ENCODE peak calls at places on chromosomes 5 and 9, in nine cellular contexts. F is A549, L is endothelial cell of umbilical vein, Y is thyroid gland, P is suprapubic skin, D is GM12891, W is transverse colon, N is testis, Q is HCT116. U is an unnamed sample.

GRCh38 chr9:22457448-22457847 is 10.8 kb downstream of the DMRTA1 start:
- DNase-seq in F (no peak), L (no peak), Y (no peak), P (no peak), D (no peak), W (no peak), N (no peak), Q (no peak), U (no peak)

GRCh38 chr5:131302506-131302905 is 38.7 kb downstream of the CDC42SE2 start:
- DNase-seq in F (no peak), L (no peak), Y (no peak), P (no peak), D (no peak), W (no peak), N (no peak), Q (no peak), U (no peak)

GRCh38 chr9:72615931-72616330 is 94.5 kb downstream of the TMC1 start:
- DNase-seq in F (no peak), L (no peak), Y (no peak), P (no peak), D (no peak), W (no peak), N (no peak), Q (no peak), U (peak)

GRCh38 chr5:76716456-76717157 is 681 bp downstream of the F2R start:
- DNase-seq in F (no peak), L (peak), Y (no peak), P (no peak), D (no peak), W (no peak), N (peak), Q (no peak), U (no peak)

GRCh38 chr9:88530051-88530450 is 4.9 kb upstream of the NXNL2 start:
- DNase-seq in F (no peak), L (no peak), Y (no peak), P (no peak), D (no peak), W (no peak), N (no peak), Q (no peak), U (peak)

GRCh38 chr9:87812375-87813118 is 70.1 kb upstream of the SPATA31E1 start:
- DNase-seq in F (peak), L (peak), Y (no peak), P (no peak), D (no peak), W (no peak), N (peak), Q (no peak), U (peak)

GRCh38 chr5:5103249-5103648 is 36.9 kb upstream of the ADAMTS16 start:
- DNase-seq in F (no peak), L (no peak), Y (no peak), P (no peak), D (no peak), W (no peak), N (no peak), Q (no peak), U (no peak)

GRCh38 chr9:130186839-130187522 is 14.8 kb downstream of the NCS1 start:
- DNase-seq in F (peak), L (no peak), Y (peak), P (no peak), D (no peak), W (peak), N (no peak), Q (peak), U (peak)

GRCh38 chr5:159609359-159609758 is 279.1 kb upstream of the IL12B start:
- DNase-seq in F (no peak), L (no peak), Y (no peak), P (no peak), D (no peak), W (no peak), N (no peak), Q (no peak), U (no peak)

GRCh38 chr5:107563957-107564544 is 106.7 kb downstream of the EFNA5 start:
- DNase-seq in F (no peak), L (no peak), Y (no peak), P (no peak), D (no peak), W (no peak), N (no peak), Q (no peak), U (no peak)

GRCh38 chr9:78724896-78725295 is 428.0 kb downstream of the PSAT1 start:
- DNase-seq in F (no peak), L (no peak), Y (no peak), P (no peak), D (no peak), W (no peak), N (no peak), Q (no peak), U (no peak)

GRCh38 chr5:170161069-170161468 is 55.4 kb downstream of the FOXI1 start:
- DNase-seq in F (no peak), L (no peak), Y (no peak), P (no peak), D (no peak), W (no peak), N (no peak), Q (no peak), U (no peak)

GRCh38 chr5:68884893-68885292 is 208.9 kb upstream of the SLC30A5 start:
- DNase-seq in F (peak), L (peak), Y (no peak), P (no peak), D (no peak), W (no peak), N (no peak), Q (peak), U (no peak)

GRCh38 chr9:34956648-34957047 is 1.4 kb upstream of the PHF24 start:
- DNase-seq in F (no peak), L (no peak), Y (no peak), P (no peak), D (no peak), W (no peak), N (no peak), Q (no peak), U (no peak)

GRCh38 chr5:132427285-132428146 is 58.0 kb downstream of the SLC22A5 start:
- DNase-seq in F (no peak), L (no peak), Y (peak), P (no peak), D (no peak), W (peak), N (no peak), Q (no peak), U (no peak)

GRCh38 chr5:174020928-174021304 is 24.6 kb upstream of the NSG2 start:
- DNase-seq in F (no peak), L (no peak), Y (no peak), P (no peak), D (no peak), W (no peak), N (no peak), Q (no peak), U (no peak)

GRCh38 chr5:177469061-177469628 is 4.3 kb downstream of the DBN1 start:
- DNase-seq in F (no peak), L (no peak), Y (no peak), P (no peak), D (no peak), W (no peak), N (no peak), Q (no peak), U (no peak)

GRCh38 chr5:32388429-32389111 is 56.0 kb downstream of the ZFR start:
- DNase-seq in F (no peak), L (no peak), Y (no peak), P (no peak), D (no peak), W (no peak), N (no peak), Q (no peak), U (no peak)

GRCh38 chr5:43560128-43560527 is 3.3 kb upstream of the PAIP1 start:
- DNase-seq in F (no peak), L (no peak), Y (no peak), P (no peak), D (no peak), W (no peak), N (no peak), Q (no peak), U (no peak)

GRCh38 chr5:111582962-111583669 is 70.8 kb upstream of the STARD4 start:
- DNase-seq in F (no peak), L (no peak), Y (no peak), P (no peak), D (no peak), W (no peak), N (no peak), Q (no peak), U (no peak)

GRCh38 chr5:170681013-170681433 is 102.5 kb upstream of the GABRP start:
- DNase-seq in F (peak), L (peak), Y (peak), P (no peak), D (peak), W (no peak), N (peak), Q (no peak), U (no peak)

GRCh38 chr5:122661496-122662180 is 113.2 kb upstream of the SNX2 start:
- DNase-seq in F (no peak), L (no peak), Y (no peak), P (no peak), D (no peak), W (no peak), N (no peak), Q (no peak), U (no peak)

GRCh38 chr5:95881833-95882232 is 59.3 kb upstream of the GLRX start:
- DNase-seq in F (no peak), L (no peak), Y (no peak), P (no peak), D (no peak), W (no peak), N (no peak), Q (no peak), U (no peak)

GRCh38 chr9:28956111-28956880 is 1383.0 kb upstream of the C9orf72 start:
- DNase-seq in F (no peak), L (no peak), Y (no peak), P (no peak), D (no peak), W (no peak), N (no peak), Q (no peak), U (no peak)

GRCh38 chr5:147432323-147432722 is 77.5 kb downstream of the DPYSL3 start:
- DNase-seq in F (no peak), L (no peak), Y (no peak), P (no peak), D (no peak), W (no peak), N (no peak), Q (no peak), U (no peak)

GRCh38 chr9:113929634-113930092 is 53.6 kb downstream of the ZNF618 start:
- DNase-seq in F (no peak), L (peak), Y (no peak), P (no peak), D (no peak), W (no peak), N (no peak), Q (no peak), U (peak)

GRCh38 chr5:61813361-61813760 is 481.3 kb downstream of the ZSWIM6 start:
- DNase-seq in F (no peak), L (no peak), Y (no peak), P (no peak), D (no peak), W (no peak), N (no peak), Q (no peak), U (no peak)

GRCh38 chr5:139708434-139708849 is 60.3 kb downstream of the CXXC5 start:
- DNase-seq in F (no peak), L (no peak), Y (peak), P (no peak), D (no peak), W (no peak), N (no peak), Q (no peak), U (no peak)

GRCh38 chr9:112582371-112582770 is 95.7 kb downstream of the KIAA1958 start:
- DNase-seq in F (no peak), L (no peak), Y (no peak), P (no peak), D (no peak), W (no peak), N (no peak), Q (no peak), U (no peak)

GRCh38 chr5:94807985-94808384 is 189.5 kb downstream of the SLF1 start:
- DNase-seq in F (no peak), L (no peak), Y (no peak), P (no peak), D (no peak), W (no peak), N (no peak), Q (no peak), U (no peak)

GRCh38 chr9:133677126-133678010 is 41.2 kb downstream of the DBH start:
- DNase-seq in F (no peak), L (no peak), Y (no peak), P (no peak), D (no peak), W (no peak), N (no peak), Q (no peak), U (no peak)

GRCh38 chr5:177086918-177087706 is 397 bp downstream of the FGFR4 start:
- DNase-seq in F (peak), L (peak), Y (peak), P (no peak), D (peak), W (peak), N (no peak), Q (peak), U (no peak)

DNA sequence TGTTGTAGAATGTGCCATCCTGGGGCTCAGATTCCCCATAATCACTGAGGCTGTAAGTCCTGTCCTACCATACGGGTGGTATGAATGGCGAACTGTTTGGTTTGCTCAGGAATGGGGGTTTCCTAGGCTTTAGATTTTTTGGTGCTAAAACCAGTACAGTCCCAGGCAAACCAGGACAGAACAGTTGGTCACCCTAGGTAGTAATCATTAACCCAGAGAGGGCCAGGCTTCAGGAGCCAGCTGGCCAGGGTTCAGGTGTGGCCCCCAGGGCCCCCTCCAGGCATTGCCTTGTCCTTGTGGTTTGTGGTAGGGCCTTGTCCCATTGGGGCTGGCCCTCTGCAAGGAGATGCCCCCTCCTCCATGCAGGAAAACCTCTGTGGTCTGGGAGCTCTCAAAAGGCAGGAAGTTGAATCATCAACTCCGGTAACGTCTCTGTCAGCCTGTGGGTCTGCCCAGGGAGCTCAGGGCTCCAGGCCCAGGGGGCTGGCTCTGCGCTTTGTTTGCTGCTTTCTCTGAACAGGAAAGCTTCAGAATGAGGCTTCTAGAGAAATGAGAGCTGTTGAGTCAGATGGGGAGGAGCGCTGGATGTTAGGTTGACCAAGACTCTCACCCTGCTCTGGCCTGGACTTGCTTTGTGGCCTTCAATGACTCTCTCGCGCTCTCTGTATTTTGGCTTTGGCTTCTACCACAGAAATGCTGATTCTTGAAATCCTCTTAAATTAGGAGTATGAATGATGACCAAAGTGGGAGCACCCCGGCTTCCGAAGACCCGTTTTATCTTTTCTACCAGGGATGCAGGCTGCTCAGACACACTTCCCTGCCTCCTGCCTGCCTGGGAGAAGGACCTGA is 22.2 kb upstream of the JADE2 start:
- DNase-seq in F (peak), L (peak), Y (peak), P (peak), D (peak), W (peak), N (peak), Q (peak), U (peak)
- TF ChIP-seq POLR2A in F (peak), L (peak), Y (no peak), P (no peak), D (peak), W (peak), N (no peak), Q (no peak), U (peak)

GRCh38 chr5:157951673-157952373 is 92.9 kb upstream of the CLINT1 start:
- DNase-seq in F (no peak), L (no peak), Y (no peak), P (no peak), D (no peak), W (no peak), N (no peak), Q (no peak), U (no peak)

GRCh38 chr5:157959355-157959754 is 100.4 kb upstream of the CLINT1 start:
- DNase-seq in F (no peak), L (no peak), Y (no peak), P (no peak), D (no peak), W (no peak), N (no peak), Q (no peak), U (no peak)

GRCh38 chr5:157952374-157952685 is 93.4 kb upstream of the CLINT1 start:
- DNase-seq in F (no peak), L (no peak), Y (no peak), P (no peak), D (no peak), W (no peak), N (no peak), Q (no peak), U (no peak)

GRCh38 chr5:157956271-157956885 is 97.4 kb upstream of the CLINT1 start:
- DNase-seq in F (no peak), L (no peak), Y (no peak), P (no peak), D (no peak), W (no peak), N (no peak), Q (no peak), U (no peak)

GRCh38 chr5:157955541-157956172 is 96.7 kb upstream of the CLINT1 start:
- DNase-seq in F (no peak), L (no peak), Y (no peak), P (no peak), D (no peak), W (no peak), N (no peak), Q (no peak), U (no peak)
- TF ChIP-seq POLR2A in F (no peak), L (no peak), Y (no peak), P (no peak), D (no peak), W (no peak), N (no peak), Q (no peak), U (no peak)

DNA sequence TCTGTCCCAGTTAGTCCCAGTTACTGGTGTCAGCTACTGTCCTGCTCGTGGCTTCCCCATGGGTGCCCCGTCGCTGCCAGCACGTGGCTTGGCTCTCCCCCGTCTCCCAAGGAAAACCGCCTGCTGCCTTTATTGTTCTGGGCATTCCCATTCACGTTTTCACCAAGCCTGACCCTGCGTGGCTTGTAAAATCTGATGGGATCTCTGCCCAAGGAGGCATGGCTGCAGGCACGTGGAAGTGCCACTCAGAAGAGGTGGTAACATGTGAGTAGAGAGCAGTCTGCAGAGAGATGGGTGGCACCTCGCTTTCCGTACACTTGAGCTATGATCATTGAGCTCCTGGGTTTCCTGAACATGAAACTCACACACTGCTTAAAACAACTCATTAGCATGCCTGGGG is 429.2 kb upstream of the KLF4 start:
- DNase-seq in F (no peak), L (no peak), Y (peak), P (no peak), D (no peak), W (no peak), N (no peak), Q (no peak), U (no peak)
- TF ChIP-seq POLR2A in F (no peak), L (no peak), Y (no peak), P (no peak), D (no peak), W (no peak), N (no peak), Q (no peak), U (no peak)

DNA sequence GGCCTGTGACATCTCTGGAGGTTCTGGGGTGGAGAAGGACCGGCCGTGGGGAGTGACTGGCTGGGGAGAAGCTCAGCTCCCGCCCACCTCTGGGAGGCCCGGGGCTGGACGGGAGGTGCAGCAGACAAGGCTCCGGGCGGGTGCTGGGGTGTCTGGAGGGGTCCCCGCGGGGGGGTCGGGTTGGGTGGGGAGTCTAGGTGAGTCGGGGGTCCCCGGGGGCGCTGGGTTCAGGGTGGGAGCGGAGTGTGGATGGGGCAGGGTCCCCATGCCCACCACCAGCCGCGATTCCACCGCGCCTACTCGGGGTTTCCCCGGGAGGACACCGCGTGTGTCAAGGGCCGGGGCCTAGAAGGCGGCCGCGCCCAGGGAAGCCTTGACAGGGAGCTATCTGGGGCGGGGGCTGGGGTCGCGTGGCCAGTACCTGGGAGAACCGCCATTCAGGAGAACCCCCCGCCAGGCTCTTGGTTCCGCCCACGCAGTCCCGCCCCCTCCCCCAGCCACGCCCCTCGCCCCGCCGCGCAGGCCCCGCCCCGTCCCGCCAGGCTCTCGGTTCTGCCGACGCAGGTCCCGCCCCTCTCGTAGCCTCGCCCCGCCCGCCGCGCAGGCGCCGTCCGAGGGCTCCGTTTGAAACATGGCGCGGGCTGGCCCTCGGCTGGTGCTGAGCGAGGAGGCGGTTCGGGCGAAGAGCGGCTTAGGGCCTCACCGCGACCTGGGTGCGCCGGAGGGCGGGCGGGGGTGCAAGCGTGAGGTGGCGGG is at the start of gene CEP72:
- DNase-seq in F (peak), L (peak), Y (peak), P (peak), D (peak), W (peak), N (peak), Q (peak), U (peak)
- TF ChIP-seq POLR2A in F (peak), L (no peak), Y (no peak), P (no peak), D (no peak), W (no peak), N (no peak), Q (no peak), U (peak)

DNA sequence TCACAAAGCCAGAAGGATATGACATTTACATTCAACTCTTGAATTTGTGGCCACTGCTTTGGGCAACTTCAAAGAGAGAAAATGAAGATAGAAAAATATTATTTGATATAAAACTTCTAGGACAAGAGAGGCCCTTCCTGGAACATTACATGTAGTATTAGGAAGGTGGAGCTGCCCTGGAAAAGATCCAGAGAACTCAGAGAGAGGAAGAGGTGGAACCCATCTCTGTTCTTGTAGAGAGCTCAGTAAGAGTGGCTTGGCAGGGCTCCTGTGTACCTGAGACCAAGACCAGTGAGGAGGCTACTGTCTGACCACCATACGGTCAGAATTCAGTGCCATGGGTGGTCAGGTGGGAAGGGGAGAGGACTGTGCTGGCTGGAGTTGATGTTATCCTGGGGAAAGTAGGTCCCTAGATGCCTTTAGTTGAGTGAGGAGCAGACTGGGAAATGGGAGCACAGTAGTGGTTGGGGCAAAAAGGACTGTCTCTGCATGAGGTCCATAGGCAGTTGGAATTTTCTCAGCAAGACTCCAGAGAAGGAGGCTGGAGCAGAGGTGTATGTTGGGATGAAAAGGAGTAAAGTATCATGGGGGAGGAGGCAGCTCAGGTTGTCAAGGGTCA is 7.6 kb downstream of the TGFBI start:
- DNase-seq in F (no peak), L (no peak), Y (no peak), P (peak), D (no peak), W (no peak), N (no peak), Q (no peak), U (no peak)
- TF ChIP-seq POLR2A in F (no peak), L (no peak), Y (no peak), P (no peak), D (no peak), W (no peak), N (no peak), Q (no peak), U (no peak)